ENCODE peak calls at places on chromosomes 2 and 18, in seven cellular contexts. Q is B cell, U is T-helper 2 cell, E is RKO, W is GM06990, S is dermis microvascular lymphatic vessel endothelial cell, J is NCI-H1436 treated with DMSO at 0.1 percent for 48 hours. F is an unnamed sample.

GRCh38 chr2:121705390-121705789 is 31.3 kb downstream of the NIFK start:
- DNase-seq in J (no peak), W (no peak), Q (no peak), E (no peak), S (no peak), U (no peak), F (no peak)

GRCh38 chr2:223222397-223222796 is 170.4 kb downstream of the KCNE4 start:
- DNase-seq in W (no peak), E (no peak), U (no peak), J (no peak), S (no peak), Q (no peak), F (peak)

GRCh38 chr2:148259674-148260073 is 238.8 kb downstream of the MBD5 start:
- DNase-seq in Q (no peak), U (no peak), W (no peak), J (no peak), S (peak), E (peak), F (peak)

GRCh38 chr18:79484661-79485621 is 89.2 kb downstream of the NFATC1 start:
- DNase-seq in E (no peak), W (no peak), J (no peak), Q (peak), U (no peak), S (peak), F (peak)

GRCh38 chr18:48308027-48308635 is 101.1 kb downstream of the ZBTB7C start:
- DNase-seq in E (no peak), S (no peak), J (no peak), U (no peak), W (no peak), Q (no peak), F (no peak)

GRCh38 chr2:235749121-235749780 is 255.4 kb downstream of the AGAP1 start:
- DNase-seq in J (no peak), W (no peak), Q (no peak), E (no peak), U (no peak), S (no peak), F (no peak)

GRCh38 chr2:207617011-207617671 is 8.1 kb downstream of the METTL21A start:
- DNase-seq in U (no peak), E (peak), W (no peak), S (peak), Q (no peak), J (no peak), F (peak)

GRCh38 chr2:14756981-14757657 is 124.6 kb downstream of the LRATD1 start:
- DNase-seq in J (no peak), S (no peak), Q (no peak), E (peak), U (no peak), W (no peak), F (no peak)

GRCh38 chr2:227325824-227326195 is 759 bp downstream of the MFF start:
- DNase-seq in E (peak), S (no peak), J (no peak), U (no peak), Q (peak), W (peak), F (peak)

GRCh38 chr2:84278386-84278785 is 180.7 kb downstream of the SUCLG1 start:
- DNase-seq in Q (no peak), U (no peak), E (no peak), W (no peak), S (no peak), J (no peak), F (no peak)